ENCODE peak calls at places on chromosome 19, in four cellular contexts. W, T, M and Q are unnamed samples.

GRCh38 chr19:36257512-36257876 is 42.6 kb downstream of the ZNF146 start:
- DNase-seq in T (no peak), M (no peak), W (no peak), Q (no peak)

GRCh38 chr19:38392707-38393308 is 4.3 kb downstream of the SPRED3 start:
- DNase-seq in T (no peak), M (no peak), W (peak), Q (no peak)

GRCh38 chr19:23437901-23438300 is 42.6 kb upstream of the ZNF91 start:
- DNase-seq in M (no peak), W (no peak), T (no peak), Q (no peak)

GRCh38 chr19:17687857-17688784 is at the start of gene UNC13A:
- DNase-seq in T (peak), M (peak), W (peak), Q (peak)

GRCh38 chr19:2549701-2550191 is 73.8 kb downstream of the GADD45B start:
- DNase-seq in W (no peak), M (peak), T (peak), Q (no peak)

GRCh38 chr19:38841787-38842438 is 7.9 kb downstream of the HNRNPL start:
- DNase-seq in W (no peak), M (no peak), T (no peak), Q (no peak)

GRCh38 chr19:55175117-55175867 is 4.8 kb downstream of the SYT5 start:
- DNase-seq in M (no peak), W (no peak), T (no peak), Q (no peak)

GRCh38 chr19:41226874-41227390 is 7.9 kb downstream of the AXL start:
- DNase-seq in M (no peak), T (no peak), W (no peak), Q (no peak)

GRCh38 chr19:57165846-57166245 is 1.4 kb downstream of the DUXA start:
- DNase-seq in M (no peak), T (no peak), W (no peak), Q (no peak)

GRCh38 chr19:48967346-48968178 is 2.5 kb downstream of the FTL start:
- DNase-seq in T (peak), W (peak), M (peak), Q (peak)

GRCh38 chr19:35882074-35882832 is 13.9 kb downstream of the APLP1 start:
- DNase-seq in M (peak), W (peak), T (peak), Q (peak)

GRCh38 chr19:36169084-36169760 is 17.0 kb upstream of the COX7A1 start:
- DNase-seq in T (peak), M (no peak), W (no peak), Q (no peak)